ENCODE peak calls at places on chromosome 4, in four cellular contexts. L is body of pancreas, R is fibroblast of lung, P is ovary. V is an unnamed sample.

GRCh38 chr4:1842993-1843448 is 12.9 kb downstream of the LETM1 start:
- DNase-seq in L (no peak), R (peak), P (peak), V (no peak)

GRCh38 chr4:46123872-46124755 is at the start of gene GABRG1:
- DNase-seq in L (no peak), R (no peak), P (no peak), V (no peak)

GRCh38 chr4:175674219-175674618 is 137.8 kb downstream of the GPM6A start:
- DNase-seq in L (no peak), R (no peak), P (no peak), V (no peak)

GRCh38 chr4:177182156-177182555 is 127.5 kb upstream of the NEIL3 start:
- DNase-seq in L (no peak), R (peak), P (no peak), V (no peak)

GRCh38 chr4:104394409-104394813 is 100.3 kb downstream of the CXXC4 start:
- DNase-seq in L (peak), R (no peak), P (no peak), V (no peak)

GRCh38 chr4:8082517-8083055 is 76.0 kb downstream of the ABLIM2 start:
- DNase-seq in L (no peak), R (peak), P (no peak), V (no peak)

GRCh38 chr4:85498068-85498733 is 23.3 kb downstream of the ARHGAP24 start:
- DNase-seq in L (peak), R (peak), P (peak), V (no peak)

GRCh38 chr4:7166981-7167700 is 25.2 kb upstream of the SORCS2 start:
- DNase-seq in L (no peak), R (no peak), P (peak), V (no peak)

GRCh38 chr4:90951037-90951436 is 823.8 kb downstream of the CCSER1 start:
- DNase-seq in L (peak), R (peak), P (no peak), V (peak)

GRCh38 chr4:80173841-80174240 is 23.5 kb upstream of the PRDM8 start:
- DNase-seq in L (no peak), R (peak), P (no peak), V (no peak)

GRCh38 chr4:138522366-138522765 is 280.2 kb upstream of the SLC7A11 start:
- DNase-seq in L (peak), R (peak), P (no peak), V (peak)

GRCh38 chr4:145935253-145936141 is 3.1 kb downstream of the ZNF827 start:
- DNase-seq in L (peak), R (no peak), P (peak), V (no peak)

GRCh38 chr4:4875147-4875546 is 15.7 kb downstream of the MSX1 start:
- DNase-seq in L (no peak), R (no peak), P (no peak), V (no peak)

GRCh38 chr4:169251291-169252235 is 19.2 kb downstream of the SH3RF1 start:
- DNase-seq in L (no peak), R (peak), P (no peak), V (no peak)

GRCh38 chr4:181264908-181265307 is 978.3 kb upstream of the TENM3 start:
- DNase-seq in L (no peak), R (no peak), P (no peak), V (no peak)

GRCh38 chr4:123851521-123851920 is 454.9 kb downstream of the SPRY1 start:
- DNase-seq in L (no peak), R (no peak), P (no peak), V (no peak)

GRCh38 chr4:73573794-73574528 is 46.3 kb downstream of the RASSF6 start:
- DNase-seq in L (peak), R (peak), P (peak), V (peak)

GRCh38 chr4:95701500-95701899 is 138.4 kb upstream of the PDHA2 start:
- DNase-seq in L (no peak), R (peak), P (no peak), V (no peak)

GRCh38 chr4:75490155-75490554 is 24.0 kb downstream of the RCHY1 start:
- DNase-seq in L (no peak), R (peak), P (no peak), V (no peak)

GRCh38 chr4:166594326-166594946 is 639.9 kb downstream of the SPOCK3 start:
- DNase-seq in L (peak), R (peak), P (no peak), V (peak)

GRCh38 chr4:109977854-109978501 is 65.3 kb downstream of the EGF start:
- DNase-seq in L (no peak), R (peak), P (no peak), V (no peak)

GRCh38 chr4:11729548-11729947 is 300.9 kb upstream of the HS3ST1 start:
- DNase-seq in L (no peak), R (peak), P (no peak), V (no peak)

GRCh38 chr4:160318567-160319220 is 1215.8 kb downstream of the RAPGEF2 start:
- DNase-seq in L (no peak), R (peak), P (no peak), V (peak)

GRCh38 chr4:26879805-26880204 is 19.2 kb downstream of the STIM2 start:
- DNase-seq in L (no peak), R (peak), P (no peak), V (no peak)

GRCh38 chr4:165541773-165542459 is 163.1 kb downstream of the CPE start:
- DNase-seq in L (no peak), R (no peak), P (no peak), V (no peak)

GRCh38 chr4:16125571-16126445 is 42.0 kb upstream of the PROM1 start:
- DNase-seq in L (no peak), R (no peak), P (no peak), V (no peak)

GRCh38 chr4:173281001-173281400 is 53.2 kb downstream of the HMGB2 start:
- DNase-seq in L (no peak), R (no peak), P (no peak), V (no peak)

GRCh38 chr4:154560824-154561231 is 2.0 kb upstream of the FGB start:
- DNase-seq in L (no peak), R (peak), P (no peak), V (no peak)

GRCh38 chr4:37976991-37977470 is 16.8 kb downstream of the PTTG2 start:
- DNase-seq in L (peak), R (peak), P (peak), V (no peak)

GRCh38 chr4:146640459-146641061 is 1.9 kb downstream of the POU4F2 start:
- DNase-seq in L (no peak), R (no peak), P (no peak), V (no peak)

GRCh38 chr4:75990129-75990528 is 616 bp downstream of the SDAD1 start:
- DNase-seq in L (no peak), R (peak), P (no peak), V (no peak)

GRCh38 chr4:141255016-141255415 is 34.3 kb downstream of the ZNF330 start:
- DNase-seq in L (no peak), R (peak), P (no peak), V (no peak)

GRCh38 chr4:80078361-80079092 is 5.5 kb upstream of the ANTXR2 start:
- DNase-seq in L (no peak), R (no peak), P (no peak), V (no peak)

GRCh38 chr4:27007507-27007906 is 146.9 kb downstream of the STIM2 start:
- DNase-seq in L (no peak), R (no peak), P (no peak), V (no peak)

GRCh38 chr4:37483610-37484009 is 202.6 kb downstream of the RELL1 start:
- DNase-seq in L (no peak), R (no peak), P (no peak), V (no peak)

GRCh38 chr4:180768610-180769009 is 1474.6 kb upstream of the TENM3 start:
- DNase-seq in L (no peak), R (no peak), P (no peak), V (no peak)

GRCh38 chr4:64705989-64706388 is 296.7 kb upstream of the TECRL start:
- DNase-seq in L (no peak), R (no peak), P (no peak), V (no peak)

GRCh38 chr4:89447543-89447942 is 139.9 kb upstream of the GPRIN3 start:
- DNase-seq in L (no peak), R (no peak), P (no peak), V (no peak)

GRCh38 chr4:150582101-150582565 is at the start of gene MAB21L2:
- DNase-seq in L (no peak), R (peak), P (no peak), V (no peak)

GRCh38 chr4:150580244-150580643 is 1.7 kb upstream of the MAB21L2 start:
- DNase-seq in L (no peak), R (no peak), P (no peak), V (no peak)

GRCh38 chr4:150581206-150581605 is 745 bp upstream of the MAB21L2 start:
- DNase-seq in L (no peak), R (no peak), P (no peak), V (no peak)

GRCh38 chr4:150582881-150583286 is 933 bp downstream of the MAB21L2 start:
- DNase-seq in L (no peak), R (peak), P (no peak), V (no peak)

GRCh38 chr4:150581611-150582010 is 340 bp upstream of the MAB21L2 start:
- DNase-seq in L (no peak), R (peak), P (no peak), V (no peak)
- H3K4me3 ChIP-seq in L (no peak), R (peak), P (no peak), V (no peak)

GRCh38 chr4:108611360-108611759 is 9.0 kb upstream of the RPL34 start:
- DNase-seq in L (no peak), R (no peak), P (no peak), V (no peak)
- TF ChIP-seq CTCF in L (no peak), R (peak), P (no peak), V (no peak)

GRCh38 chr4:84482564-84483563 is 16.2 kb downstream of the NKX6-1 start:
- DNase-seq in L (no peak), R (no peak), P (no peak), V (no peak)
- H3K4me3 ChIP-seq in L (no peak), R (no peak), P (no peak), V (no peak)

DNA sequence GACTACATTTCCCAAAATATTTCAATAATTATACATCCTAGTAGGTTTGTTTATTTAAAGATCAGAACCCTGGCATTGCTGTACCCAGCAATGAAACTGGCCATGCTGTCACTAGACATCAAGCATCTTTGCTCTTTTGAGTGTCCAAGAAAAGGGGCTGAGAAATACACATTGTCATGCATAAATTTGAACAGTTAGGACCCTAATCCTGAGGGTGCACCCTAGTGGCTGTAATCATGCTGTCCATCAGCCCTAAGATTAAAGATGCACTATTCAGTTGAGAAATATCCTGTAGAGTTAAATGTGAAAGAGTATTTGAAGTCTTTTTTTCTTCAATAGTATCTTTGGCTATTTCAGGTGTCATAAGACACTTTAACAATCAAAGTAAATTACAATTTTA is 108.8 kb downstream of the NFKB1 start:
- DNase-seq in L (no peak), R (no peak), P (no peak), V (no peak)
- TF ChIP-seq CTCF in L (no peak), R (peak), P (no peak), V (peak)

V was measured in LNCaP clone FGC.